ENCODE peak calls at places on chromosomes 7 and 10, in seven cellular contexts. One of them, this sample, is unnamed.

GRCh38 chr7:84043661-84044191 is 150.9 kb downstream of the SEMA3A start:
- DNase-seq in right lobe of liver: no peak
- DNase-seq in colonic mucosa: no peak
- DNase-seq in suprapubic skin: no peak
- DNase-seq in A549: no peak
- DNase-seq in PC-3: no peak
- DNase-seq in lower lobe of right lung: no peak
- DNase-seq in this sample: no peak

GRCh38 chr7:140512317-140513000 is 33.2 kb upstream of the MKRN1 start:
- DNase-seq in PC-3: peak; percentile 67
- DNase-seq in A549: peak; percentile 66
- DNase-seq in lower lobe of right lung: peak; percentile 65
- DNase-seq in suprapubic skin: no peak
- DNase-seq in right lobe of liver: peak; percentile 76
- DNase-seq in colonic mucosa: peak; percentile 98
- DNase-seq in this sample: peak; percentile 41

GRCh38 chr10:33483124-33483794 is 148.8 kb upstream of the NRP1 start:
- DNase-seq in lower lobe of right lung: no peak
- DNase-seq in right lobe of liver: no peak
- DNase-seq in colonic mucosa: no peak
- DNase-seq in A549: no peak
- DNase-seq in PC-3: no peak
- DNase-seq in suprapubic skin: no peak
- DNase-seq in this sample: no peak

GRCh38 chr7:22082886-22083710 is 137.4 kb upstream of the CDCA7L start:
- DNase-seq in suprapubic skin: peak; percentile 91
- DNase-seq in A549: peak; percentile 75
- DNase-seq in right lobe of liver: peak; percentile 93
- DNase-seq in PC-3: peak; percentile 79
- DNase-seq in lower lobe of right lung: peak; percentile 92
- DNase-seq in colonic mucosa: peak; percentile 95
- DNase-seq in this sample: peak; percentile 94

GRCh38 chr10:78964274-78964951 is 104.4 kb upstream of the ZMIZ1 start:
- DNase-seq in lower lobe of right lung: no peak
- DNase-seq in right lobe of liver: no peak
- DNase-seq in suprapubic skin: no peak
- DNase-seq in PC-3: no peak
- DNase-seq in A549: peak; percentile 29
- DNase-seq in colonic mucosa: no peak
- DNase-seq in this sample: no peak

GRCh38 chr10:117762819-117763172 is 220.2 kb downstream of the EMX2 start:
- DNase-seq in lower lobe of right lung: no peak
- DNase-seq in A549: peak; percentile 18
- DNase-seq in suprapubic skin: no peak
- DNase-seq in right lobe of liver: no peak
- DNase-seq in PC-3: no peak
- DNase-seq in colonic mucosa: no peak
- DNase-seq in this sample: no peak

GRCh38 chr7:101558742-101559325 is 70.3 kb downstream of the MYL10 start:
- DNase-seq in colonic mucosa: no peak
- DNase-seq in PC-3: peak; percentile 15
- DNase-seq in A549: no peak
- DNase-seq in suprapubic skin: peak; percentile 50
- DNase-seq in right lobe of liver: no peak
- DNase-seq in lower lobe of right lung: no peak
- DNase-seq in this sample: no peak

GRCh38 chr7:133545613-133546012 is 292.7 kb downstream of the EXOC4 start:
- DNase-seq in colonic mucosa: no peak
- DNase-seq in PC-3: peak; percentile 20
- DNase-seq in suprapubic skin: no peak
- DNase-seq in right lobe of liver: no peak
- DNase-seq in lower lobe of right lung: no peak
- DNase-seq in A549: no peak
- DNase-seq in this sample: no peak

GRCh38 chr10:124093076-124093773 is at the start of gene CHST15:
- DNase-seq in A549: peak; percentile 75
- DNase-seq in suprapubic skin: no peak
- DNase-seq in lower lobe of right lung: peak; percentile 65
- DNase-seq in colonic mucosa: no peak
- DNase-seq in right lobe of liver: peak; percentile 61
- DNase-seq in PC-3: peak; percentile 83
- DNase-seq in this sample: peak; percentile 75

GRCh38 chr10:89476676-89477075 is 58.7 kb downstream of the SLC16A12 start:
- DNase-seq in colonic mucosa: no peak
- DNase-seq in PC-3: no peak
- DNase-seq in A549: peak; percentile 14
- DNase-seq in right lobe of liver: peak; percentile 62
- DNase-seq in lower lobe of right lung: peak; percentile 70
- DNase-seq in suprapubic skin: no peak
- DNase-seq in this sample: no peak

GRCh38 chr10:101960879-101961395 is 95.0 kb downstream of the ARMH3 start:
- DNase-seq in lower lobe of right lung: no peak
- DNase-seq in PC-3: no peak
- DNase-seq in suprapubic skin: no peak
- DNase-seq in right lobe of liver: no peak
- DNase-seq in colonic mucosa: no peak
- DNase-seq in A549: no peak
- DNase-seq in this sample: no peak

DNA sequence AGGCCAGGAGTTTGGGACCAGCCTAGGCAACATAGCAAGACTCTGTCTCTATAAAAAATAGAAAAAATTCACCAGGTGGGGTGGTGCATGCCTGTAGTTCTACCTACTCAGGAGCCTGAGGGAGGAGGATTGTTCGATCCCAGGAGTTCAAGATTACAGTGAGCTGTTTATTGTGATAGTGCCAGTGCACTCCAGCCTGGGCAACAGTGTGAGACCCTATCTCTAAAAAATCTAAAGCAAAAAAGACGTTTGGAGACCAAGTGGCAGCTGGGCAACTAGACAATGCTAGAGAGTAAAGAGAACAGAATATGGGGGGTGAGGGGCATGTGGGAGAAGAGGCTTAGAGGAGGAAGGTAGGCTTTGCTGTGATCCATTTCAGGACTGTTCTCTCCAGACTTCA is 1.4 kb downstream of the PDSS1 start:
- DNase-seq in lower lobe of right lung: no peak
- DNase-seq in PC-3: no peak
- DNase-seq in A549: no peak
- DNase-seq in colonic mucosa: no peak
- DNase-seq in right lobe of liver: no peak
- DNase-seq in suprapubic skin: no peak
- DNase-seq in this sample: no peak
- H3K27ac ChIP-seq in lower lobe of right lung: no peak overlapping the region
- H3K27ac ChIP-seq in PC-3: no peak overlapping the region
- H3K27ac ChIP-seq in A549: peak overlapping the region; percentile 96
- H3K27ac ChIP-seq in colonic mucosa: peak overlapping the region; percentile 34
- H3K27ac ChIP-seq in right lobe of liver: no peak overlapping the region
- H3K27ac ChIP-seq in suprapubic skin: no peak overlapping the region
- H3K27ac ChIP-seq in this sample: no peak overlapping the region

GRCh38 chr10:4353964-4354363 is 472.0 kb upstream of the AKR1E2 start:
- DNase-seq in colonic mucosa: no peak
- DNase-seq in PC-3: peak; percentile 81
- DNase-seq in lower lobe of right lung: no peak
- DNase-seq in right lobe of liver: no peak
- DNase-seq in suprapubic skin: no peak
- DNase-seq in A549: peak; percentile 60
- DNase-seq in this sample: no peak
- H3K4me3 ChIP-seq in colonic mucosa: no peak overlapping the region
- H3K4me3 ChIP-seq in PC-3: no peak overlapping the region
- H3K4me3 ChIP-seq in lower lobe of right lung: no peak overlapping the region
- H3K4me3 ChIP-seq in right lobe of liver: no peak overlapping the region
- H3K4me3 ChIP-seq in suprapubic skin: no peak overlapping the region
- H3K4me3 ChIP-seq in A549: peak overlapping the region; percentile 7
- H3K4me3 ChIP-seq in this sample: no peak overlapping the region

GRCh38 chr10:47113907-47114500 is 186.0 kb upstream of the GDF10 start:
- DNase-seq in right lobe of liver: no peak
- DNase-seq in PC-3: no peak
- DNase-seq in colonic mucosa: no peak
- DNase-seq in lower lobe of right lung: no peak
- DNase-seq in suprapubic skin: no peak
- DNase-seq in A549: no peak
- DNase-seq in this sample: no peak

GRCh38 chr10:47115322-47115721 is 184.7 kb upstream of the GDF10 start:
- DNase-seq in A549: no peak
- DNase-seq in colonic mucosa: peak; percentile 4
- DNase-seq in suprapubic skin: no peak
- DNase-seq in PC-3: no peak
- DNase-seq in lower lobe of right lung: no peak
- DNase-seq in right lobe of liver: no peak
- DNase-seq in this sample: no peak

GRCh38 chr10:47114680-47115186 is 185.3 kb upstream of the GDF10 start:
- DNase-seq in suprapubic skin: no peak
- DNase-seq in right lobe of liver: no peak
- DNase-seq in lower lobe of right lung: no peak
- DNase-seq in A549: no peak
- DNase-seq in PC-3: no peak
- DNase-seq in colonic mucosa: no peak
- DNase-seq in this sample: no peak

GRCh38 chr10:47111329-47111862 is 188.6 kb upstream of the GDF10 start:
- DNase-seq in PC-3: no peak
- DNase-seq in A549: no peak
- DNase-seq in suprapubic skin: no peak
- DNase-seq in colonic mucosa: peak; percentile 7
- DNase-seq in lower lobe of right lung: no peak
- DNase-seq in right lobe of liver: no peak
- DNase-seq in this sample: no peak

DNA sequence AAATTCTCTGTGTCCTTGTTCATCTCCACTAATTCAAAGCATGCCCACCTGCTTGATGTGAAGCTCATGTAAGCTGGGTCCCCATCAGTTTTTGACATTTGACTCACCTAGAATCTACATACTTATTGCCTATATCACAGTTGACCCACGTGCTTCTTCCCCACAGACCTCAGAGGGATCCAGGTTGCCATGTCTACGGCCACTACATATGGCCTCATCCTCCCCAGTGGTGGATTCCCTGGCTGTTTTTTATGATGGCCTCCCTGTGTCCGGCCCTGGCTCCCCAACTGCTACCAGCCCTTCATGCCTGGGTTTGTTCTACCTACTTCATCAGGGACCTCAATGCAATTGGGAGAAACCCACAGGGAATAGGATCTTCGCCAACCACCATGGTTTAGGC is 187.4 kb upstream of the GDF10 start:
- DNase-seq in right lobe of liver: no peak
- DNase-seq in lower lobe of right lung: no peak
- DNase-seq in suprapubic skin: no peak
- DNase-seq in colonic mucosa: peak; percentile 2
- DNase-seq in PC-3: no peak
- DNase-seq in A549: no peak
- DNase-seq in this sample: no peak
- TF ChIP-seq CTCF in right lobe of liver: no peak
- TF ChIP-seq CTCF in lower lobe of right lung: no peak
- TF ChIP-seq CTCF in suprapubic skin: no peak
- TF ChIP-seq CTCF in colonic mucosa: no peak
- TF ChIP-seq CTCF in PC-3: no peak
- TF ChIP-seq CTCF in A549: no peak
- TF ChIP-seq CTCF in this sample: no peak

DNA sequence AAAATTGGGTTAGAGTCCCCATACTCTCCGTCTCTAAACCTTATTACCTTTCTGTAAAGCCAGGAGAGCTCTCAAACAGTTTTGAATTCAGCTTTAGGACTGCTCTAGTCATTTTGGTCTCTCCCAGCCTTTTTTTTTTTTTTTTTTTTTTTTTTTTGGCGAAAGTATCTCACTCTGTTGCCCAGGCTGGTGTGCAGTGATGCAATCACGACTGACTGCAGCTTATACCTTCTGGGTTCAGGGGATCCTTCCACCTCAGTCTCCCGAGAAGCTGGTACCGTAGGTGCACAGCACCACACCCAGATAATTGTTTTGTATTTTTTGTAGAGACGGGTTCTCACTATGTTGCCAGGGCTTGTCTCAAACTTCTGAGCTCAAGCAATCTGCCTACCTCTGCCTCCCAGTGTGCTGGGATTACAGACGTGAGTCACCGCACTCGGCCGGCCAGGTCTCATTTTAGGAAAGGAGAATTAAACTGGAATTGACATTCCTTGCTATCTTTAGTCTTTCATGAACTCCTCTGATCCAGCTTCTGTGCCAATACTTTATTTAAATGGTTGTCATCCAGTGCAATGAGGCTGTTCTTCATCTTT is 31.4 kb upstream of the RSU1 start:
- DNase-seq in right lobe of liver: no peak
- DNase-seq in A549: no peak
- DNase-seq in lower lobe of right lung: no peak
- DNase-seq in suprapubic skin: no peak
- DNase-seq in PC-3: no peak
- DNase-seq in colonic mucosa: no peak
- DNase-seq in this sample: no peak
- H3K27ac ChIP-seq in right lobe of liver: no peak overlapping the region
- H3K27ac ChIP-seq in A549: no peak overlapping the region
- H3K27ac ChIP-seq in lower lobe of right lung: no peak overlapping the region
- H3K27ac ChIP-seq in suprapubic skin: no peak overlapping the region
- H3K27ac ChIP-seq in PC-3: no peak overlapping the region
- H3K27ac ChIP-seq in colonic mucosa: no peak overlapping the region
- H3K27ac ChIP-seq in this sample: no peak overlapping the region